ENCODE peak calls at places on chromosomes 1 and 21, in eight cellular contexts. F is occipital lobe; X is stimulated activated CD4-positive, alpha-beta T cell treated with anti-CD3 and anti-CD28 coated beads, Interleukin-12 subunit alpha, Interleukin-12 subunit beta, amount 100 ng/mL, for 48 hours; J is pancreas; W is NCI-H187; T is WTC11; O is astrocyte; S is NCI-H82. D is an unnamed sample.

GRCh38 chr1:25766721-25767436 is 33.1 kb upstream of the SELENON start:
- DNase-seq in X (no peak), F (peak), O (no peak), S (no peak), J (peak), T (no peak), W (no peak), D (no peak)

GRCh38 chr1:2594001-2594640 is 7.5 kb downstream of the PRXL2B start:
- DNase-seq in T (peak), O (no peak), J (peak), W (no peak), F (no peak), S (no peak), X (no peak), D (no peak)

GRCh38 chr1:212794561-212795014 is 2.9 kb downstream of the TATDN3 start:
- DNase-seq in W (no peak), S (no peak), O (no peak), J (no peak), F (no peak), X (no peak), T (no peak), D (no peak)

GRCh38 chr1:35795295-35795694 is 12.5 kb upstream of the AGO4 start:
- DNase-seq in T (no peak), J (no peak), W (no peak), X (no peak), S (no peak), O (no peak), F (no peak), D (no peak)

GRCh38 chr21:34092241-34092921 is 19.0 kb downstream of the MRPS6 start:
- DNase-seq in S (no peak), F (no peak), T (no peak), X (no peak), O (no peak), W (no peak), J (no peak), D (no peak)

GRCh38 chr1:6646499-6647148 is 22.0 kb downstream of the THAP3 start:
- DNase-seq in J (peak), W (no peak), X (no peak), O (peak), S (peak), T (peak), F (no peak), D (no peak)

GRCh38 chr1:229509576-229509975 is 1.4 kb upstream of the NUP133 start:
- DNase-seq in W (no peak), S (no peak), F (no peak), O (peak), J (no peak), X (no peak), T (no peak), D (no peak)

GRCh38 chr1:7703321-7704213 is 67.5 kb upstream of the VAMP3 start:
- DNase-seq in F (no peak), T (peak), W (no peak), J (peak), O (no peak), S (peak), X (no peak), D (no peak)

GRCh38 chr21:35050348-35051286 is 1.5 kb upstream of the RUNX1 start:
- DNase-seq in X (no peak), T (no peak), S (no peak), J (no peak), F (no peak), W (no peak), O (peak), D (no peak)

GRCh38 chr1:53878492-53879105 is 11.0 kb downstream of the YIPF1 start:
- DNase-seq in W (peak), X (no peak), J (no peak), T (no peak), F (no peak), O (peak), S (peak), D (peak)

GRCh38 chr21:35237287-35237686 is 188.2 kb upstream of the RUNX1 start:
- DNase-seq in X (no peak), W (no peak), S (no peak), O (no peak), T (no peak), F (no peak), J (no peak), D (no peak)

GRCh38 chr1:202852163-202852904 is 36.6 kb downstream of the RABIF start:
- DNase-seq in T (peak), S (peak), O (peak), F (no peak), X (no peak), J (peak), W (no peak), D (peak)

GRCh38 chr1:170214117-170214979 is 68.6 kb downstream of the NTMT2 start:
- DNase-seq in S (no peak), W (no peak), J (no peak), F (no peak), T (no peak), X (no peak), O (peak), D (no peak)

GRCh38 chr1:64631346-64632052 is 113.4 kb upstream of the RAVER2 start:
- DNase-seq in T (no peak), S (no peak), O (no peak), X (no peak), J (no peak), F (no peak), W (no peak), D (no peak)

GRCh38 chr1:154859786-154860153 is 10.3 kb downstream of the KCNN3 start:
- DNase-seq in T (no peak), X (no peak), W (no peak), O (no peak), S (no peak), J (no peak), F (no peak), D (no peak)

GRCh38 chr1:21869620-21870121 is 57.6 kb downstream of the LDLRAD2 start:
- DNase-seq in F (peak), O (peak), S (no peak), T (no peak), J (peak), X (no peak), W (peak), D (no peak)

GRCh38 chr1:221415626-221416025 is 326.3 kb downstream of the DUSP10 start:
- DNase-seq in W (no peak), X (no peak), S (no peak), T (no peak), F (no peak), J (no peak), O (no peak), D (no peak)

GRCh38 chr1:164590592-164590991 is 31.6 kb downstream of the PBX1 start:
- DNase-seq in O (no peak), J (no peak), W (no peak), F (no peak), X (no peak), T (no peak), S (no peak), D (no peak)

GRCh38 chr1:193763313-193763712 is 576.9 kb upstream of the B3GALT2 start:
- DNase-seq in F (no peak), O (peak), J (no peak), S (no peak), X (no peak), T (no peak), W (no peak), D (no peak)

GRCh38 chr1:54003249-54003646 is 14.7 kb downstream of the LDLRAD1 start:
- DNase-seq in J (no peak), W (no peak), O (no peak), X (no peak), F (no peak), S (no peak), T (no peak), D (no peak)

GRCh38 chr1:25676488-25676887 is 59.9 kb downstream of the MAN1C1 start:
- DNase-seq in W (peak), F (no peak), T (no peak), J (no peak), S (peak), O (peak), X (no peak), D (no peak)

GRCh38 chr1:89927037-89927436 is 67.9 kb upstream of the ZNF326 start:
- DNase-seq in J (no peak), X (no peak), T (no peak), F (no peak), S (no peak), O (no peak), W (no peak), D (no peak)

GRCh38 chr1:53148123-53148522 is 5.7 kb upstream of the SLC1A7 start:
- DNase-seq in T (no peak), W (no peak), X (no peak), O (peak), F (no peak), J (no peak), S (no peak), D (no peak)

GRCh38 chr1:208080396-208081276 is 163.5 kb downstream of the PLXNA2 start:
- DNase-seq in W (no peak), S (no peak), J (no peak), X (no peak), T (no peak), F (peak), O (no peak), D (no peak)

GRCh38 chr21:16037386-16037785 is 307.6 kb downstream of the USP25 start:
- DNase-seq in S (no peak), O (peak), T (no peak), F (no peak), X (no peak), J (no peak), W (no peak), D (no peak)

GRCh38 chr1:104182251-104182650 is 432.6 kb downstream of the AMY1C start:
- DNase-seq in J (no peak), F (no peak), O (no peak), T (no peak), X (no peak), W (no peak), S (peak), D (peak)

GRCh38 chr21:25925936-25926335 is 191.2 kb downstream of the GABPA start:
- DNase-seq in J (peak), T (no peak), O (peak), F (no peak), W (no peak), S (no peak), X (no peak), D (no peak)

GRCh38 chr21:38341546-38342012 is 84.8 kb downstream of the KCNJ15 start:
- DNase-seq in S (no peak), J (no peak), W (no peak), O (no peak), F (no peak), X (no peak), T (no peak), D (no peak)